ENCODE peak calls at places on chromosomes 5 and 9, in six cellular contexts. D is SK-N-SH, K is H1, R is HepG2, L is GM12878, B is K562. F is an unnamed sample.

GRCh38 chr5:161545701-161546462 is 643 bp downstream of the GABRB2 start:
- DNase-seq in D (no peak), K (no peak), R (no peak), L (no peak), B (no peak), F (no peak)

GRCh38 chr5:97636766-97637165 is 453.7 kb upstream of the RIOK2 start:
- DNase-seq in D (no peak), K (no peak), R (no peak), L (no peak), B (no peak), F (no peak)

GRCh38 chr5:171785517-171785916 is at the start of gene SMIM23:
- DNase-seq in D (no peak), K (no peak), R (no peak), L (no peak), B (no peak), F (no peak)

GRCh38 chr9:82129708-82130107 is 141.1 kb downstream of the SPATA31D1 start:
- DNase-seq in D (no peak), K (no peak), R (no peak), L (no peak), B (no peak), F (no peak)

GRCh38 chr5:106956901-106957300 is 713.8 kb downstream of the EFNA5 start:
- DNase-seq in D (no peak), K (no peak), R (no peak), L (no peak), B (no peak), F (no peak)

GRCh38 chr9:71769175-71770165 is 1.2 kb upstream of the CEMIP2 start:
- DNase-seq in D (peak), K (no peak), R (peak), L (no peak), B (peak), F (no peak)

GRCh38 chr9:133686642-133687575 is 50.7 kb downstream of the DBH start:
- DNase-seq in D (no peak), K (no peak), R (no peak), L (no peak), B (no peak), F (no peak)

GRCh38 chr9:2144619-2145018 is 129.5 kb downstream of the SMARCA2 start:
- DNase-seq in D (no peak), K (no peak), R (no peak), L (no peak), B (no peak), F (no peak)

GRCh38 chr9:136679431-136679941 is 7.8 kb downstream of the AGPAT2 start:
- DNase-seq in D (no peak), K (no peak), R (no peak), L (no peak), B (no peak), F (peak)

GRCh38 chr5:143153332-143154119 is 250.0 kb downstream of the NR3C1 start:
- DNase-seq in D (no peak), K (no peak), R (no peak), L (no peak), B (no peak), F (no peak)

GRCh38 chr5:157165261-157165660 is 803 bp downstream of the GARIN3 start:
- DNase-seq in D (no peak), K (no peak), R (no peak), L (no peak), B (no peak), F (no peak)

GRCh38 chr9:122426723-122427122 is 51.0 kb downstream of the OR1J1 start:
- DNase-seq in D (no peak), K (no peak), R (no peak), L (no peak), B (no peak), F (no peak)

GRCh38 chr5:178356459-178356872 is 123.9 kb upstream of the PHYKPL start:
- DNase-seq in D (peak), K (no peak), R (no peak), L (no peak), B (no peak), F (no peak)

GRCh38 chr5:164359931-164360290 is 854.5 kb downstream of the MAT2B start:
- DNase-seq in D (no peak), K (no peak), R (no peak), L (no peak), B (no peak), F (no peak)

GRCh38 chr5:77101298-77101697 is 14.2 kb upstream of the ZBED3 start:
- DNase-seq in D (no peak), K (no peak), R (no peak), L (no peak), B (no peak), F (no peak)

GRCh38 chr9:18208166-18209059 is 265.5 kb upstream of the ADAMTSL1 start:
- DNase-seq in D (peak), K (peak), R (peak), L (no peak), B (no peak), F (no peak)

GRCh38 chr9:99253772-99254431 is 31.8 kb downstream of the SEC61B start:
- DNase-seq in D (no peak), K (no peak), R (no peak), L (peak), B (no peak), F (no peak)

GRCh38 chr9:89605181-89606048 is 603 bp downstream of the GADD45G start:
- DNase-seq in D (peak), K (no peak), R (no peak), L (no peak), B (peak), F (no peak)

GRCh38 chr9:4228142-4228541 is 71.7 kb downstream of the GLIS3 start:
- DNase-seq in D (no peak), K (no peak), R (no peak), L (no peak), B (no peak), F (no peak)

GRCh38 chr9:121825481-121825830 is 174.0 kb downstream of the DAB2IP start:
- DNase-seq in D (no peak), K (no peak), R (no peak), L (no peak), B (no peak), F (no peak)

GRCh38 chr9:113636693-113637092 is 173.2 kb downstream of the RGS3 start:
- DNase-seq in D (no peak), K (no peak), R (no peak), L (no peak), B (no peak), F (no peak)

GRCh38 chr9:113633782-113634596 is 170.5 kb downstream of the RGS3 start:
- DNase-seq in D (no peak), K (no peak), R (peak), L (no peak), B (no peak), F (no peak)

GRCh38 chr9:113636165-113636564 is 172.6 kb downstream of the RGS3 start:
- DNase-seq in D (no peak), K (no peak), R (peak), L (no peak), B (no peak), F (no peak)

GRCh38 chr9:113635586-113635985 is 172.1 kb downstream of the RGS3 start:
- DNase-seq in D (no peak), K (no peak), R (no peak), L (no peak), B (no peak), F (no peak)

GRCh38 chr9:113634597-113635515 is 171.3 kb downstream of the RGS3 start:
- DNase-seq in D (no peak), K (no peak), R (peak), L (no peak), B (no peak), F (no peak)
- TF ChIP-seq GABPA in D (no peak), K (no peak), R (no peak), L (no peak), B (no peak), F (no peak)

DNA sequence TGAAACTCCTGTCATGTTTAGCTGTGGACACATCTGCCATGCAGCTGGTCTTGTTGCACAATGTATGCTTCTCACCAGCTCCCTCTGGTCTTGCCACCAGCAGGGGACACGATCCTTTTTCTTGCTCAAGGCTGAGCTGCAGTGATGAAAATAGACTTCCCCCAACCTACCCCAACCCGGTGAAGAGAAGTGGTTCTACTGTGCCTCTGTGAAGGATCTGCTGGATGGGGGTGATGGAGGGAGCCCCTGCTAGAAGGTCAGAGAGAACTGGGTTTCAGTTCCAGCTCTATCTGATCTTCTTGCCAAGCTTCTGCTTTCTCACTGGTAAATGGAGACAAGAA is 185.3 kb upstream of the KLF4 start:
- DNase-seq in D (no peak), K (no peak), R (no peak), L (no peak), B (no peak), F (peak)
- TF ChIP-seq GABPA in D (no peak), K (no peak), R (no peak), L (no peak), B (no peak), F (no peak)

GRCh38 chr9:20662156-20662555 is 21.9 kb upstream of the FOCAD start:
- DNase-seq in D (peak), K (no peak), R (no peak), L (no peak), B (no peak), F (no peak)
- TF ChIP-seq GABPA in D (no peak), K (no peak), R (no peak), L (no peak), B (no peak), F (no peak)

DNA sequence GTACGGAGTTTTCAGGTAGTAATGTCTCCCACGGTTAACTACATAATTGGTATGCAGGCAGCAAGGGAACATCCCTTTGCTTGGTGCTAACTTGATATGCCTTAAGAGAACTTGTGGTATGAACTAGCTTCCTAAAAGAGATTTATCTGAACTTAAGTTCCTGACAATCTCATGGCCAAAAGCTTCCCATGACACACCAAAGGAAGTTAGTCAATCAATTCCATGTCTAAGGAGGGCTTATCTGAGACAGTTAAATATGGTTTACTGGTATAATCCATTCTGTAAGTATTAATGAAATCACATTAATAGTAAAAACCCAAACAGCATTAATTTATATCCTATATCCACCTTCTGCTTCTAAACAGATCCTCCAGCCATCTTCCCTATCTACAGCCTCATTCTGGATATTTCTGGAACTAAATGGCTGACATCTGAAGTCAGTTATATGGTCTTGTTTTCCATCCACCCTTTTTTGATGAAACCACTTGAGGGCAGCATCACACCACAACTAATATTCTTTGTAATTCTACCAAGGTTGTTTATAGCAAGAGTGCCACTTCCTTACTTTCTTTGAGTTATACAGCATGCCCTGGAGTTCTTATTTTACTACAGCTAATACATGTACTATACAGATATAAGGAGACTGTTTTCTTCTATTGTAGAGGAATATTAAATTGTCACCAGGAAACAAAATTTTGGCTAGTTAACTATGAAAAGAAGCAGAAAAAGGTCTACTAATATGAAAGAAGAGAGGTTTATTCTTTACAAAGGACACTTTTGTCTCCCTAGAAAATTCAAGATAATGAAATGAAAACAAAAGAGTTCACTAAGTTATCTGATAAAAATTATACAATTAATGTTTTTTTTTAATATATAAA is 34.7 kb downstream of the SHOC1 start:
- DNase-seq in D (peak), K (no peak), R (peak), L (peak), B (peak), F (peak)
- TF ChIP-seq GABPA in D (no peak), K (no peak), R (no peak), L (no peak), B (peak), F (no peak)

DNA sequence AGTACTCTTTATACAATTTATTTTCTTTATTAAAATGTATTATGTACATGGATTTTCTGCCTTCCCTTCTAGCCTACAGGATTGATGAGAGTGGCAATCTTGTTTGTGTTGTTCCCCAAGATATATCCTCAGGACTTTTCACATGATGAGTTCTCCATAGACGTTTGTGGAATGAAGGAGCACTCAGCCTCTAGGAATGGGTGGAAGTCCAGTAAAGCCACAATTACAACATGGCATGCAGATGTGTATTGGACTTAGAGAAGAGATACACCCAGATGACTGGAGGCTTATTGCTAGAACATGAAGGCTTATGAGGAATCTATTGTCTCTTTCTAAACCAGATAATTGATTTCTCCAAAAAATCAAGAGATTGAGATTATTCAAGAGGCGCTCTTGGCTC is 8.2 kb upstream of the DOCK2 start:
- DNase-seq in D (no peak), K (no peak), R (no peak), L (no peak), B (no peak), F (no peak)
- TF ChIP-seq GABPA in D (no peak), K (no peak), R (no peak), L (no peak), B (no peak), F (no peak)

GRCh38 chr9:37902804-37903580 is 935 bp downstream of the SLC25A51 start:
- DNase-seq in D (no peak), K (no peak), R (peak), L (no peak), B (peak), F (no peak)
- TF ChIP-seq GABPA in D (no peak), K (no peak), R (no peak), L (no peak), B (no peak), F (no peak)